ENCODE peak calls at places on chromosomes 3 and 15, in eight cellular contexts. T is body of pancreas, X is right lobe of liver, Z is lower leg skin, C is heart left ventricle, Q is HCT116, H is endothelial cell of umbilical vein, W is ovary. L is an unnamed sample.

GRCh38 chr15:64571857-64572291 is 111.5 kb downstream of the ZNF609 start:
- DNase-seq in T (peak; percentile 80), X (no peak), Z (no peak), C (no peak), Q (no peak), H (peak; percentile 57), W (no peak), L (no peak)

GRCh38 chr15:91549581-91549980 is 303.9 kb upstream of the SLCO3A1 start:
- DNase-seq in T (no peak), X (peak; percentile 65), Z (no peak), C (no peak), Q (no peak), H (no peak), W (no peak), L (no peak)

GRCh38 chr3:194879126-194879887 is 193.6 kb downstream of the FAM43A start:
- DNase-seq in T (peak; percentile 31), X (no peak), Z (no peak), C (no peak), Q (no peak), H (peak; percentile 19), W (no peak), L (no peak)

GRCh38 chr3:105829229-105829628 is 39.6 kb downstream of the CBLB start:
- DNase-seq in T (no peak), X (no peak), Z (no peak), C (peak; percentile 23), Q (no peak), H (no peak), W (no peak), L (no peak)

GRCh38 chr3:110815008-110815583 is 256.5 kb upstream of the NECTIN3 start:
- DNase-seq in T (no peak), X (no peak), Z (no peak), C (no peak), Q (peak; percentile 89), H (peak; percentile 74), W (no peak), L (peak; percentile 3)

GRCh38 chr15:80660114-80660513 is 35.0 kb upstream of the ABHD17C start:
- DNase-seq in T (peak; percentile 37), X (peak; percentile 53), Z (no peak), C (no peak), Q (no peak), H (peak; percentile 24), W (no peak), L (no peak)

GRCh38 chr15:81166949-81167816 is 29.5 kb upstream of the IL16 start:
- DNase-seq in T (no peak), X (no peak), Z (no peak), C (no peak), Q (no peak), H (no peak), W (no peak), L (no peak)

GRCh38 chr15:35206060-35206675 is 121.1 kb upstream of the NANOGP8 start:
- DNase-seq in T (no peak), X (no peak), Z (no peak), C (no peak), Q (peak; percentile 7), H (peak; percentile 20), W (no peak), L (no peak)

GRCh38 chr3:38549957-38550840 is 54.1 kb downstream of the EXOG start:
- DNase-seq in T (no peak), X (no peak), Z (peak; percentile 78), C (no peak), Q (no peak), H (no peak), W (no peak), L (no peak)

GRCh38 chr3:30567139-30567753 is 39.2 kb upstream of the TGFBR2 start:
- DNase-seq in T (no peak), X (no peak), Z (no peak), C (no peak), Q (no peak), H (no peak), W (no peak), L (no peak)

GRCh38 chr3:64717872-64718613 is 30.2 kb upstream of the ADAMTS9 start:
- DNase-seq in T (no peak), X (no peak), Z (no peak), C (no peak), Q (no peak), H (peak; percentile 32), W (no peak), L (no peak)

GRCh38 chr3:193590088-193590856 is 2.7 kb upstream of the OPA1 start:
- DNase-seq in T (no peak), X (no peak), Z (no peak), C (no peak), Q (peak; percentile 74), H (peak; percentile 15), W (no peak), L (peak; percentile 56)

GRCh38 chr15:74613089-74613952 is 2.3 kb upstream of the CLK3 start:
- DNase-seq in T (no peak), X (no peak), Z (no peak), C (no peak), Q (no peak), H (no peak), W (no peak), L (no peak)

GRCh38 chr15:74203914-74204431 is 1.4 kb upstream of the STRA6 start:
- DNase-seq in T (no peak), X (no peak), Z (no peak), C (no peak), Q (no peak), H (no peak), W (peak; percentile 79), L (no peak)

GRCh38 chr3:46479021-46479420 is 14.3 kb upstream of the LTF start:
- DNase-seq in T (no peak), X (peak; percentile 26), Z (peak; percentile 37), C (no peak), Q (no peak), H (no peak), W (no peak), L (no peak)

GRCh38 chr15:92629975-92630626 is 25.5 kb downstream of the FAM174B start:
- DNase-seq in T (no peak), X (no peak), Z (peak; percentile 65), C (no peak), Q (no peak), H (peak; percentile 90), W (no peak), L (no peak)
- TF ChIP-seq POLR2A in T (no peak), X (no peak), Z (no peak), C (no peak), Q (no peak), H (no peak), W (no peak), L (no peak)

GRCh38 chr3:172201136-172201989 is 162.0 kb downstream of the FNDC3B start:
- DNase-seq in T (peak; percentile 58), X (peak; percentile 82), Z (peak; percentile 95), C (peak; percentile 91), Q (no peak), H (peak; percentile 90), W (peak; percentile 76), L (no peak)
- TF ChIP-seq POLR2A in T (no peak), X (no peak), Z (no peak), C (no peak), Q (no peak), H (no peak), W (no peak), L (no peak)

DNA sequence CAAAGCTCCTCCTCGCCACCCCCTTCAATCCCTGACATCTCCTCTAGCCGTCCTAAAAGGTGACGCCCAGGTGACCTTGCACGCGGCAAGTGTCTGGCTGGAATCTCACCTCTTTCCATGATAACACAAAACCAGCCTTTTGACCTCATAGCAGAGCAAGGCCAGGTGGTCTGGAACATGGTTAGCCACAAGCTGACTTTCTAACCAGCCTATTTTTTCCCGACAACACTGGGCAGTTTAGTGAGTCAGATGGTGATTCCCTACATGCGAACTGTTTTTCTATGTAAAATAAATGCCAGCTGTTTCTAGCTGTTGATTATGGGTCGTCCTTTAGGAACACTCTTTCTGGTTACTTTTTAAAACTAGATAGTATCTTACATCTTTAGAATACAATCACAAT is 243.0 kb downstream of the CD47 start:
- DNase-seq in T (no peak), X (no peak), Z (no peak), C (no peak), Q (no peak), H (no peak), W (no peak), L (no peak)
- TF ChIP-seq POLR2A in T (no peak), X (no peak), Z (no peak), C (no peak), Q (no peak), H (no peak), W (no peak), L (no peak)

GRCh38 chr3:16516695-16517481 is 3.4 kb upstream of the RFTN1 start:
- DNase-seq in T (no peak), X (peak; percentile 64), Z (no peak), C (peak; percentile 41), Q (no peak), H (peak; percentile 76), W (peak; percentile 51), L (peak; percentile 48)
- TF ChIP-seq POLR2A in T (no peak), X (no peak), Z (no peak), C (no peak), Q (no peak), H (no peak), W (no peak), L (no peak)